ENCODE peak calls at places on chromosomes 13 and 19, in eight cellular contexts. Z is activated T-helper 1 cell treated with Interleukin-2 at 50 U/mL for 16 hours; E is H9; M is brain microvascular endothelial cell; Q is CD4-positive, CD25-positive, alpha-beta regulatory T cell; K is NCI-H748 treated with DMSO at 0.1 percent for 48 hours; C is T-helper 9 cell; B is LHCN-M2. P is an unnamed sample.

GRCh38 chr19:55070755-55071502 is 4.7 kb upstream of the EPS8L1 start:
- DNase-seq in Z (no peak), E (no peak), M (peak), Q (no peak), K (no peak), C (no peak), B (peak), P (no peak)

GRCh38 chr19:38686530-38686888 is 39.1 kb downstream of the ACTN4 start:
- DNase-seq in Z (no peak), E (peak), M (no peak), Q (peak), K (no peak), C (peak), B (no peak), P (peak)

GRCh38 chr13:114311908-114312307 is 2.4 kb upstream of the CHAMP1 start:
- DNase-seq in Z (no peak), E (no peak), M (no peak), Q (no peak), K (no peak), C (no peak), B (peak), P (no peak)

GRCh38 chr13:49858183-49858856 is 65.8 kb upstream of the KPNA3 start:
- DNase-seq in Z (no peak), E (no peak), M (peak), Q (no peak), K (no peak), C (no peak), B (peak), P (no peak)

GRCh38 chr13:112416647-112417046 is 40.5 kb downstream of the SPACA7 start:
- DNase-seq in Z (no peak), E (no peak), M (no peak), Q (no peak), K (no peak), C (no peak), B (no peak), P (no peak)

GRCh38 chr19:35797663-35798062 is 15.0 kb downstream of the PRODH2 start:
- DNase-seq in Z (no peak), E (peak), M (no peak), Q (no peak), K (no peak), C (no peak), B (no peak), P (no peak)

GRCh38 chr19:19303411-19303810 is 16.9 kb downstream of the SUGP1 start:
- DNase-seq in Z (no peak), E (no peak), M (no peak), Q (no peak), K (no peak), C (no peak), B (no peak), P (no peak)

GRCh38 chr13:39676315-39676876 is 20.9 kb downstream of the COG6 start:
- DNase-seq in Z (no peak), E (no peak), M (peak), Q (peak), K (peak), C (no peak), B (peak), P (peak)

GRCh38 chr19:11673608-11674041 is 65.1 kb downstream of the ZNF823 start:
- DNase-seq in Z (no peak), E (peak), M (peak), Q (no peak), K (peak), C (no peak), B (no peak), P (no peak)

GRCh38 chr13:78376033-78376432 is 227.3 kb downstream of the POU4F1 start:
- DNase-seq in Z (no peak), E (no peak), M (no peak), Q (no peak), K (no peak), C (no peak), B (no peak), P (no peak)

GRCh38 chr13:59409651-59410200 is 754.0 kb downstream of the DIAPH3 start:
- DNase-seq in Z (no peak), E (peak), M (no peak), Q (no peak), K (no peak), C (no peak), B (no peak), P (no peak)

GRCh38 chr13:73715114-73715909 is 418.9 kb downstream of the KLF12 start:
- DNase-seq in Z (peak), E (no peak), M (no peak), Q (peak), K (no peak), C (peak), B (no peak), P (peak)

GRCh38 chr19:13461536-13461935 is 44.7 kb downstream of the CACNA1A start:
- DNase-seq in Z (no peak), E (no peak), M (no peak), Q (no peak), K (no peak), C (no peak), B (no peak), P (no peak)

GRCh38 chr13:67557642-67558241 is 327.6 kb upstream of the PCDH9 start:
- DNase-seq in Z (no peak), E (no peak), M (no peak), Q (no peak), K (no peak), C (no peak), B (peak), P (no peak)

GRCh38 chr13:80612804-80613203 is 271.9 kb upstream of the SPRY2 start:
- DNase-seq in Z (no peak), E (no peak), M (no peak), Q (no peak), K (no peak), C (no peak), B (no peak), P (no peak)

GRCh38 chr13:77213644-77214043 is 113.2 kb downstream of the MYCBP2 start:
- DNase-seq in Z (no peak), E (no peak), M (peak), Q (no peak), K (no peak), C (no peak), B (no peak), P (no peak)

GRCh38 chr13:98050041-98050466 is 92.8 kb upstream of the FARP1 start:
- DNase-seq in Z (no peak), E (no peak), M (peak), Q (no peak), K (peak), C (no peak), B (peak), P (no peak)

GRCh38 chr13:110338441-110339101 is 31.5 kb downstream of the COL4A2 start:
- DNase-seq in Z (no peak), E (no peak), M (peak), Q (no peak), K (no peak), C (no peak), B (no peak), P (no peak)

GRCh38 chr19:40035996-40036395 is 20.0 kb downstream of the ZNF780B start:
- DNase-seq in Z (no peak), E (no peak), M (no peak), Q (no peak), K (no peak), C (no peak), B (no peak), P (no peak)

GRCh38 chr19:52961981-52962380 is 700 bp downstream of the ZNF816 start:
- DNase-seq in Z (no peak), E (no peak), M (peak), Q (no peak), K (no peak), C (no peak), B (no peak), P (no peak)

GRCh38 chr19:5155586-5156210 is 184.9 kb downstream of the PTPRS start:
- DNase-seq in Z (no peak), E (no peak), M (no peak), Q (no peak), K (no peak), C (no peak), B (peak), P (no peak)

GRCh38 chr13:44311011-44311481 is 62.6 kb upstream of the SERP2 start:
- DNase-seq in Z (no peak), E (no peak), M (no peak), Q (no peak), K (no peak), C (no peak), B (peak), P (no peak)

GRCh38 chr13:41649659-41650058 is 192.3 kb downstream of the RGCC start:
- DNase-seq in Z (no peak), E (no peak), M (peak), Q (no peak), K (no peak), C (no peak), B (peak), P (no peak)

GRCh38 chr13:41060723-41061074 is 610 bp upstream of the WBP4 start:
- DNase-seq in Z (peak), E (peak), M (no peak), Q (peak), K (peak), C (peak), B (no peak), P (peak)

GRCh38 chr13:27053902-27054595 is 117.6 kb downstream of the USP12 start:
- DNase-seq in Z (no peak), E (no peak), M (peak), Q (no peak), K (no peak), C (no peak), B (peak), P (no peak)

GRCh38 chr19:56105090-56105701 is 15.9 kb downstream of the ZNF787 start:
- DNase-seq in Z (peak), E (peak), M (no peak), Q (peak), K (peak), C (peak), B (no peak), P (peak)

GRCh38 chr13:30345426-30346100 is 38.2 kb upstream of the KATNAL1 start:
- DNase-seq in Z (no peak), E (no peak), M (no peak), Q (no peak), K (no peak), C (no peak), B (no peak), P (no peak)

GRCh38 chr19:9323557-9323918 is 441 bp upstream of the ZNF559 start:
- DNase-seq in Z (no peak), E (peak), M (peak), Q (peak), K (peak), C (peak), B (peak), P (no peak)